ENCODE peak calls at places on chromosomes 6 and 20, in four cellular contexts. One of them, this sample, is unnamed.

GRCh38 chr6:160692369-160692959 is 9.6 kb upstream of the PLG start:
- DNase-seq in HS-5: no peak
- DNase-seq in endothelial cell: no peak
- DNase-seq in foreskin fibroblast: no peak
- DNase-seq in this sample: no peak

GRCh38 chr20:52991783-52992182 is 19.6 kb downstream of the TSHZ2 start:
- DNase-seq in foreskin fibroblast: no peak
- DNase-seq in HS-5: no peak
- DNase-seq in endothelial cell: peak
- DNase-seq in this sample: no peak

GRCh38 chr6:89487864-89488263 is 54.9 kb downstream of the ANKRD6 start:
- DNase-seq in HS-5: no peak
- DNase-seq in endothelial cell: no peak
- DNase-seq in foreskin fibroblast: no peak
- DNase-seq in this sample: no peak

GRCh38 chr6:40376113-40376650 is 211.0 kb downstream of the LRFN2 start:
- DNase-seq in HS-5: no peak
- DNase-seq in endothelial cell: no peak
- DNase-seq in foreskin fibroblast: no peak
- DNase-seq in this sample: no peak

GRCh38 chr20:17683218-17684076 is 1.4 kb upstream of the RRBP1 start:
- DNase-seq in HS-5: no peak
- DNase-seq in foreskin fibroblast: no peak
- DNase-seq in endothelial cell: no peak
- DNase-seq in this sample: no peak

GRCh38 chr20:62633571-62634329 is 8.6 kb upstream of the SLCO4A1 start:
- DNase-seq in endothelial cell: no peak
- DNase-seq in foreskin fibroblast: no peak
- DNase-seq in HS-5: no peak
- DNase-seq in this sample: no peak

GRCh38 chr6:134123666-134124208 is 71.3 kb upstream of the SLC2A12 start:
- DNase-seq in HS-5: peak
- DNase-seq in foreskin fibroblast: peak
- DNase-seq in endothelial cell: peak
- DNase-seq in this sample: peak

GRCh38 chr6:151661928-151662327 is 145.6 kb upstream of the ESR1 start:
- DNase-seq in foreskin fibroblast: no peak
- DNase-seq in endothelial cell: peak
- DNase-seq in HS-5: no peak
- DNase-seq in this sample: no peak

GRCh38 chr6:130525378-130525777 is 159.6 kb downstream of the TMEM200A start:
- DNase-seq in endothelial cell: no peak
- DNase-seq in HS-5: no peak
- DNase-seq in foreskin fibroblast: no peak
- DNase-seq in this sample: no peak

GRCh38 chr20:8790442-8791074 is 278.3 kb upstream of the PLCB4 start:
- DNase-seq in endothelial cell: peak
- DNase-seq in foreskin fibroblast: peak
- DNase-seq in HS-5: peak
- DNase-seq in this sample: peak

GRCh38 chr6:55047433-55048044 is 126.8 kb upstream of the HCRTR2 start:
- DNase-seq in HS-5: no peak
- DNase-seq in endothelial cell: no peak
- DNase-seq in foreskin fibroblast: no peak
- DNase-seq in this sample: no peak

GRCh38 chr20:48910360-48910781 is 11.1 kb upstream of the ARFGEF2 start:
- DNase-seq in HS-5: no peak
- DNase-seq in endothelial cell: no peak
- DNase-seq in foreskin fibroblast: peak
- DNase-seq in this sample: peak

GRCh38 chr6:149234051-149234962 is 83.2 kb upstream of the TAB2 start:
- DNase-seq in HS-5: no peak
- DNase-seq in endothelial cell: no peak
- DNase-seq in foreskin fibroblast: peak
- DNase-seq in this sample: no peak

GRCh38 chr20:2705931-2706645 is 13.5 kb downstream of the EBF4 start:
- DNase-seq in foreskin fibroblast: no peak
- DNase-seq in endothelial cell: no peak
- DNase-seq in HS-5: no peak
- DNase-seq in this sample: no peak

GRCh38 chr20:2652724-2653510 is 485 bp downstream of the NOP56 start:
- DNase-seq in HS-5: no peak
- DNase-seq in foreskin fibroblast: peak
- DNase-seq in endothelial cell: peak
- DNase-seq in this sample: no peak

GRCh38 chr6:132712366-132712765 is 1.5 kb downstream of the VNN1 start:
- DNase-seq in HS-5: peak
- DNase-seq in foreskin fibroblast: peak
- DNase-seq in endothelial cell: no peak
- DNase-seq in this sample: no peak

GRCh38 chr6:150006961-150007464 is 18.3 kb downstream of the RAET1L start:
- DNase-seq in HS-5: no peak
- DNase-seq in endothelial cell: no peak
- DNase-seq in foreskin fibroblast: peak
- DNase-seq in this sample: no peak

GRCh38 chr6:1135726-1136414 is 176.0 kb upstream of the FOXQ1 start:
- DNase-seq in foreskin fibroblast: peak
- DNase-seq in endothelial cell: no peak
- DNase-seq in HS-5: no peak
- DNase-seq in this sample: no peak

GRCh38 chr6:145360865-145361264 is 374.5 kb downstream of the EPM2A start:
- DNase-seq in HS-5: no peak
- DNase-seq in endothelial cell: no peak
- DNase-seq in foreskin fibroblast: no peak
- DNase-seq in this sample: no peak

GRCh38 chr6:168865-169455 is 123.3 kb upstream of the DUSP22 start:
- DNase-seq in foreskin fibroblast: peak
- DNase-seq in endothelial cell: no peak
- DNase-seq in HS-5: no peak
- DNase-seq in this sample: no peak

GRCh38 chr6:154408906-154409500 is 52.4 kb upstream of the IPCEF1 start:
- DNase-seq in HS-5: no peak
- DNase-seq in foreskin fibroblast: peak
- DNase-seq in endothelial cell: no peak
- DNase-seq in this sample: no peak